ENCODE peak calls at places on chromosomes 13 and 19, in ten cellular contexts. D is spleen; T is GM04504; O is T-helper 17 cell; K is sigmoid colon; I is activated CD4-positive, alpha-beta T cell treated with anti-CD3 and anti-CD28 coated beads for 1 hour; H is dorsolateral prefrontal cortex; V is M059J; E is thoracic aorta; F is HL-60. B is an unnamed sample.

GRCh38 chr13:98485561-98485960 is 91.3 kb downstream of the STK24 start:
- DNase-seq in I (no peak), E (no peak), T (no peak), V (peak; percentile 11), K (no peak), H (no peak), O (no peak), D (no peak), F (no peak), B (no peak)

GRCh38 chr19:13095393-13095784 is 7.3 kb downstream of the LYL1 start:
- DNase-seq in H (no peak), T (no peak), E (no peak), F (no peak), D (peak; percentile 94), K (no peak), I (no peak), V (no peak), O (no peak), B (no peak)

GRCh38 chr13:100438059-100438788 is 150.4 kb downstream of the GGACT start:
- DNase-seq in E (no peak), H (no peak), V (no peak), D (no peak), T (no peak), K (no peak), F (no peak), O (no peak), I (no peak), B (no peak)

GRCh38 chr19:56838930-56839664 is 1.4 kb downstream of the PEG3 start:
- DNase-seq in T (no peak), I (no peak), E (peak; percentile 99), H (peak; percentile 98), F (peak; percentile 91), K (peak; percentile 100), O (no peak), V (peak; percentile 95), D (peak; percentile 84), B (no peak)

GRCh38 chr19:13796301-13797057 is 1.2 kb downstream of the ZSWIM4 start:
- DNase-seq in D (peak; percentile 79), K (peak; percentile 92), F (no peak), O (no peak), I (no peak), T (peak; percentile 94), V (peak; percentile 98), E (peak; percentile 77), H (peak; percentile 63), B (no peak)

GRCh38 chr13:102234618-102235017 is 167.2 kb downstream of the FGF14 start:
- DNase-seq in T (no peak), I (no peak), K (no peak), F (no peak), D (no peak), V (no peak), O (no peak), E (no peak), H (no peak), B (no peak)

GRCh38 chr13:51849145-51850101 is 4.4 kb upstream of the TMEM272 start:
- DNase-seq in V (peak; percentile 8), T (no peak), E (no peak), K (no peak), F (no peak), O (no peak), I (no peak), H (no peak), D (no peak), B (peak; percentile 68)

GRCh38 chr13:28718186-28718537 is 608 bp downstream of the SLC46A3 start:
- DNase-seq in K (no peak), H (no peak), O (no peak), V (peak; percentile 26), F (peak; percentile 24), I (no peak), E (peak; percentile 11), T (no peak), D (no peak), B (no peak)

GRCh38 chr19:46906221-46906620 is 45.4 kb downstream of the ARHGAP35 start:
- DNase-seq in O (no peak), I (no peak), D (no peak), F (no peak), K (no peak), H (no peak), T (no peak), V (no peak), E (no peak), B (no peak)

GRCh38 chr19:17765069-17765618 is 13.9 kb downstream of the FCHO1 start:
- DNase-seq in I (no peak), V (peak; percentile 61), D (peak; percentile 93), K (peak; percentile 78), O (no peak), H (no peak), E (no peak), F (no peak), T (no peak), B (peak; percentile 87)

GRCh38 chr19:54189668-54190502 is 505 bp upstream of the MBOAT7 start:
- DNase-seq in O (peak; percentile 98), F (peak; percentile 99), V (peak; percentile 100), H (peak; percentile 100), I (peak; percentile 100), T (peak; percentile 100), E (peak; percentile 100), K (peak; percentile 100), D (peak; percentile 100), B (peak; percentile 100)

GRCh38 chr19:39246951-39247669 is 1.5 kb downstream of the IFNL4 start:
- DNase-seq in V (peak; percentile 17), O (no peak), I (no peak), F (no peak), E (no peak), D (peak; percentile 75), H (peak; percentile 49), K (no peak), T (no peak), B (no peak)

GRCh38 chr13:95896302-95896701 is 156.9 kb downstream of the UGGT2 start:
- DNase-seq in K (no peak), E (no peak), V (peak; percentile 45), O (no peak), F (no peak), I (no peak), T (no peak), H (no peak), D (no peak), B (no peak)

GRCh38 chr19:10513223-10513622 is 4.0 kb downstream of the S1PR5 start:
- DNase-seq in H (no peak), E (no peak), T (no peak), O (no peak), V (no peak), F (no peak), I (no peak), K (no peak), D (no peak), B (no peak)

B was measured in KBM-7.